ENCODE peak calls at places on chromosomes 4 and X, in seven cellular contexts. M is A549, I is mesothelial cell of epicardium, W is activated T-cell treated with anti-CD3 and anti-CD28 coated beads for 1 hour, X is memory B cell, F is substantia nigra, N is thyroid gland. D is an unnamed sample.

GRCh38 chr4:104235966-104236365 is 258.7 kb downstream of the CXXC4 start:
- DNase-seq in I (no peak), N (no peak), F (no peak), M (no peak), W (no peak), X (no peak), D (no peak)

GRCh38 chrX:103565752-103566151 is 19.6 kb upstream of the TCEAL4 start:
- DNase-seq in F (no peak), N (no peak), M (no peak), W (no peak), I (no peak), X (no peak), D (no peak)

GRCh38 chrX:46407036-46407752 is 138.0 kb downstream of the ZNF674 start:
- DNase-seq in M (no peak), N (no peak), X (no peak), I (no peak), W (no peak), F (no peak), D (no peak)

GRCh38 chr4:183503497-183504063 is 1.3 kb upstream of the ING2 start:
- DNase-seq in W (no peak), I (no peak), N (no peak), M (peak; percentile 18), F (no peak), X (no peak), D (no peak)

GRCh38 chr4:11741190-11741652 is 312.5 kb upstream of the HS3ST1 start:
- DNase-seq in X (no peak), I (no peak), W (no peak), M (no peak), F (no peak), N (no peak), D (no peak)

GRCh38 chr4:657338-658030 is 16.6 kb downstream of the ATP5ME start:
- DNase-seq in I (no peak), M (no peak), X (no peak), F (no peak), N (no peak), W (no peak), D (peak; percentile 1)

GRCh38 chr4:94545296-94545695 is 93.6 kb downstream of the PDLIM5 start:
- DNase-seq in W (no peak), N (no peak), X (no peak), M (no peak), F (no peak), I (no peak), D (no peak)

GRCh38 chr4:156377036-156377700 is 423.5 kb upstream of the CTSO start:
- DNase-seq in X (no peak), I (no peak), N (no peak), M (no peak), F (no peak), W (no peak), D (no peak)

GRCh38 chr4:167114416-167114971 is 119.8 kb downstream of the SPOCK3 start:
- DNase-seq in I (no peak), N (no peak), X (no peak), F (no peak), W (no peak), M (no peak), D (no peak)

GRCh38 chrX:47683171-47684145 is 24.5 kb upstream of the UXT start:
- DNase-seq in F (no peak), W (no peak), I (no peak), N (peak; percentile 10), X (no peak), M (no peak), D (no peak)

GRCh38 chr4:87677731-87678130 is 27.7 kb downstream of the DMP1 start:
- DNase-seq in N (no peak), W (no peak), M (no peak), F (no peak), X (no peak), I (no peak), D (no peak)

GRCh38 chr4:28225005-28225404 is 1364.4 kb downstream of the STIM2 start:
- DNase-seq in N (no peak), W (no peak), X (no peak), M (peak; percentile 3), I (peak; percentile 40), F (no peak), D (no peak)

GRCh38 chr4:83686166-83686565 is 150.3 kb downstream of the GPAT3 start:
- DNase-seq in W (no peak), N (no peak), X (no peak), M (no peak), I (no peak), F (no peak), D (no peak)

GRCh38 chr4:23323436-23323835 is 566.4 kb downstream of the PPARGC1A start:
- DNase-seq in N (no peak), X (no peak), F (no peak), I (no peak), W (no peak), M (no peak), D (no peak)

GRCh38 chr4:179372242-179372641 is 1930.0 kb upstream of the AGA start:
- DNase-seq in F (no peak), I (no peak), N (no peak), W (no peak), M (no peak), X (no peak), D (no peak)

GRCh38 chrX:44106864-44107263 is 133.7 kb upstream of the NDP start:
- DNase-seq in F (no peak), N (no peak), W (no peak), I (no peak), M (no peak), X (no peak), D (no peak)

GRCh38 chrX:20267924-20268701 is 1.4 kb upstream of the RPS6KA3 start:
- DNase-seq in X (peak; percentile 40), F (no peak), M (no peak), W (no peak), I (peak; percentile 46), N (peak; percentile 70), D (peak; percentile 59)

GRCh38 chrX:30948626-30949025 is 59.6 kb upstream of the TAB3 start:
- DNase-seq in X (no peak), F (no peak), W (no peak), N (no peak), M (no peak), I (no peak), D (no peak)

GRCh38 chrX:42079968-42080367 is 156.6 kb upstream of the CASK start:
- DNase-seq in F (no peak), X (no peak), N (no peak), M (no peak), W (no peak), I (no peak), D (no peak)

GRCh38 chr4:6732441-6733357 is 16.7 kb downstream of the BLOC1S4 start:
- DNase-seq in M (peak; percentile 69), F (no peak), I (no peak), X (no peak), W (no peak), N (peak; percentile 57), D (peak; percentile 51)

GRCh38 chrX:133999013-133999705 is 13.8 kb upstream of the GPC3 start:
- DNase-seq in X (no peak), F (no peak), I (peak; percentile 47), W (no peak), M (no peak), N (no peak), D (no peak)

GRCh38 chr4:85411386-85411785 is 63.6 kb upstream of the ARHGAP24 start:
- DNase-seq in F (no peak), X (no peak), M (no peak), N (no peak), I (no peak), W (no peak), D (no peak)

GRCh38 chrX:40933132-40934078 is 151.8 kb upstream of the USP9X start:
- DNase-seq in I (no peak), X (no peak), M (no peak), W (peak; percentile 1), F (no peak), N (no peak), D (no peak)

GRCh38 chr4:134201216-134202098 is at the start of gene PABPC4L:
- DNase-seq in W (no peak), X (no peak), M (peak; percentile 8), N (peak; percentile 57), F (no peak), I (peak; percentile 61), D (peak; percentile 64)

GRCh38 chr4:3452376-3452775 is 10.6 kb downstream of the HGFAC start:
- DNase-seq in F (no peak), I (no peak), N (no peak), M (no peak), W (no peak), X (no peak), D (no peak)

GRCh38 chrX:12360991-12361598 is 222.8 kb downstream of the FRMPD4 start:
- DNase-seq in W (no peak), I (no peak), N (no peak), M (no peak), F (no peak), X (no peak), D (no peak)

GRCh38 chr4:26372525-26373172 is 51.8 kb downstream of the RBPJ start:
- DNase-seq in N (no peak), M (no peak), I (no peak), F (no peak), X (no peak), W (peak; percentile 3), D (no peak)

GRCh38 chr4:168803727-168804126 is 206.3 kb downstream of the CBR4 start:
- DNase-seq in I (no peak), M (no peak), N (no peak), F (no peak), W (no peak), X (no peak), D (no peak)

GRCh38 chr4:173490256-173490655 is 39.8 kb downstream of the HAND2 start:
- DNase-seq in M (no peak), F (no peak), N (no peak), X (no peak), I (no peak), W (no peak), D (no peak)

GRCh38 chr4:174983128-174983750 is 65.1 kb downstream of the ADAM29 start:
- DNase-seq in F (no peak), X (no peak), M (no peak), I (no peak), W (no peak), N (no peak), D (no peak)

GRCh38 chr4:8182858-8183725 is 16.0 kb upstream of the SH3TC1 start:
- DNase-seq in N (peak; percentile 52), X (no peak), F (no peak), M (peak; percentile 53), I (peak; percentile 78), W (no peak), D (no peak)

GRCh38 chrX:47560179-47560830 is 700 bp upstream of the ARAF start:
- DNase-seq in M (no peak), F (no peak), I (no peak), N (no peak), X (no peak), W (no peak), D (no peak)

GRCh38 chrX:65508851-65509250 is 25.7 kb downstream of the LAS1L start:
- DNase-seq in M (no peak), F (no peak), W (no peak), N (no peak), X (no peak), I (no peak), D (no peak)

GRCh38 chr4:65670331-65671031 is at the start of gene EPHA5:
- DNase-seq in I (peak; percentile 82), F (no peak), M (no peak), W (no peak), X (no peak), N (peak; percentile 84), D (peak; percentile 32)

GRCh38 chrX:124395145-124395858 is 48.9 kb downstream of the SH2D1A start:
- DNase-seq in F (no peak), I (no peak), X (no peak), N (no peak), W (no peak), M (no peak), D (no peak)

GRCh38 chr4:88409789-88410188 is 31.1 kb downstream of the HERC6 start:
- DNase-seq in F (no peak), M (no peak), X (no peak), W (no peak), I (no peak), N (no peak), D (no peak)

GRCh38 chr4:67909910-67910905 is 26.4 kb upstream of the TMPRSS11D start:
- DNase-seq in F (no peak), W (no peak), X (no peak), I (no peak), M (no peak), N (no peak), D (no peak)

GRCh38 chr4:153241970-153242847 is 38.0 kb downstream of the TRIM2 start:
- DNase-seq in N (no peak), I (no peak), F (no peak), W (no peak), X (no peak), M (no peak), D (no peak)

D was measured in pancreas.